ENCODE peak calls at places on chromosomes 7 and 10, in five cellular contexts. S is ovary, H is colonic mucosa, G is mammary epithelial cell, N is spleen. V is an unnamed sample. For H3K4me1, the result is how much of the 10 kb centered on the place peaks cover.

GRCh38 chr7:37297546-37297945 is 151.1 kb downstream of the ELMO1 start:
- DNase-seq in G (no peak), H (no peak), N (no peak), S (no peak), V (no peak)

GRCh38 chr10:100874702-100875483 is 37.9 kb upstream of the SLF2 start:
- DNase-seq in N (no peak), G (no peak), S (no peak), H (no peak), V (no peak)

GRCh38 chr10:81733547-81733946 is 141.4 kb upstream of the NRG3 start:
- DNase-seq in G (no peak), S (no peak), H (no peak), N (no peak), V (no peak)

GRCh38 chr10:22803201-22803895 is 89.0 kb upstream of the PIP4K2A start:
- DNase-seq in H (no peak), S (no peak), N (no peak), G (no peak), V (peak)

GRCh38 chr7:131459256-131459655 is 97.2 kb downstream of the PODXL start:
- DNase-seq in G (peak), H (no peak), N (no peak), S (no peak), V (peak)

GRCh38 chr10:77334501-77334900 is 303.1 kb downstream of the KCNMA1 start:
- DNase-seq in H (no peak), S (no peak), N (no peak), G (no peak), V (no peak)

GRCh38 chr10:68348265-68348741 is 15.6 kb upstream of the PBLD start:
- DNase-seq in H (peak), S (no peak), N (no peak), G (peak), V (peak)

GRCh38 chr10:98414932-98415709 is at the start of gene PYROXD2:
- DNase-seq in S (peak), N (peak), H (peak), G (peak), V (peak)

GRCh38 chr7:135160098-135160857 is 10.2 kb downstream of the CYREN start:
- DNase-seq in N (no peak), G (no peak), H (no peak), S (no peak), V (peak)

GRCh38 chr7:151109094-151110048 is 23.1 kb downstream of the AGAP3 start:
- DNase-seq in N (no peak), S (no peak), H (no peak), G (no peak), V (no peak)

GRCh38 chr7:20777377-20778062 is 9.2 kb downstream of the SP8 start:
- DNase-seq in S (no peak), H (no peak), G (no peak), N (no peak), V (no peak)

GRCh38 chr10:79003183-79004100 is 65.3 kb upstream of the ZMIZ1 start:
- DNase-seq in N (no peak), H (no peak), S (no peak), G (no peak), V (no peak)

GRCh38 chr7:148982596-148983219 is 45.6 kb downstream of the PDIA4 start:
- DNase-seq in N (peak), S (no peak), G (peak), H (no peak), V (peak)

GRCh38 chr7:143043391-143043790 is 8.8 kb upstream of the OR6V1 start:
- DNase-seq in N (no peak), S (no peak), H (no peak), G (no peak), V (no peak)

GRCh38 chr10:133205146-133205545 is 24.9 kb upstream of the UTF1 start:
- DNase-seq in S (no peak), G (no peak), H (no peak), N (no peak), V (no peak)

GRCh38 chr7:37109853-37110252 is 338.8 kb downstream of the ELMO1 start:
- DNase-seq in N (no peak), G (no peak), S (no peak), H (no peak), V (no peak)

GRCh38 chr10:78688945-78689935 is 379.5 kb upstream of the ZMIZ1 start:
- DNase-seq in G (no peak), N (no peak), H (no peak), S (no peak), V (no peak)

GRCh38 chr7:130972201-130972600 is 238.2 kb upstream of the KLF14 start:
- DNase-seq in H (no peak), N (no peak), G (no peak), S (no peak), V (no peak)

GRCh38 chr7:44100458-44101303 is 3.5 kb upstream of the AEBP1 start:
- DNase-seq in N (peak), G (no peak), H (no peak), S (peak), V (peak)

GRCh38 chr7:44102846-44103565 is 1.1 kb upstream of the AEBP1 start:
- DNase-seq in N (peak), S (no peak), H (no peak), G (no peak), V (no peak)

GRCh38 chr7:44099669-44100068 is 4.5 kb upstream of the AEBP1 start:
- DNase-seq in G (no peak), N (no peak), H (no peak), S (no peak), V (no peak)

GRCh38 chr7:44101966-44102845 is 1.9 kb upstream of the AEBP1 start:
- DNase-seq in N (peak), S (no peak), H (no peak), G (peak), V (peak)

DNA sequence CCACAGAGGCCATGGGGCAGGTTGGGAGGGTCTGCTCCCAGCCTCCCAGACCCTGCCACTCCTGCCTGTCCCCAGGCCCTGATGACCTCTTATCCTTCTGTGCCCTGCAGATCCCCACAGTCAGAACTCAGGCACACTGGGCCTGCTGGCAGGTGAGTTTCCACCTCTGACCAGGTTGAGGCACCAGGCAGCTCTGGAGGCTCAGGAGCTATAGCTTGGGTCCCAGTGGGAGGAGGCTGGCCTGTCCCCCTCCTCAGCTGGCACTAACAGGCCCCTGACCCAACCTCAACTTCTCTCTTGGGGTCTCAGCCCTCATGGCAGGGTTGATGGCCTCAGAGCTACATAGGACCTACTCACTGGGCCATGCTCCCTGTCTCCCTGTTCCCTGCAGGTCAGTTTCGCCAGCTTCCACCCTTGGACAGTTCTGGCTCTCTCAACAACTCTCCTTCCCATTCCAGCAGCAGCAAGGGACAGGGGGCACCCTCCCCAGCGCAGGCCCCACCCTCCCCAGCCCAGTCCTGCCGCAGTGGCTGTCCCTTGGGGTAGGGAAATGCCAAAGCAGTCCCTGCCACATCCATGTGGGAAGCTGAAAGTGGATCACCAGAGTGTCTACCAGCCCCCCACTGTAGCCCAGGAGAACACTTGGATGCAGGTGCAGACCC is 2.7 kb upstream of the AEBP1 start:
- DNase-seq in G (no peak), S (no peak), N (no peak), H (no peak), V (no peak)
- H3K4me1 ChIP-seq in G (under half), S (under half), N (half or more), H (under half), V (under half)

DNA sequence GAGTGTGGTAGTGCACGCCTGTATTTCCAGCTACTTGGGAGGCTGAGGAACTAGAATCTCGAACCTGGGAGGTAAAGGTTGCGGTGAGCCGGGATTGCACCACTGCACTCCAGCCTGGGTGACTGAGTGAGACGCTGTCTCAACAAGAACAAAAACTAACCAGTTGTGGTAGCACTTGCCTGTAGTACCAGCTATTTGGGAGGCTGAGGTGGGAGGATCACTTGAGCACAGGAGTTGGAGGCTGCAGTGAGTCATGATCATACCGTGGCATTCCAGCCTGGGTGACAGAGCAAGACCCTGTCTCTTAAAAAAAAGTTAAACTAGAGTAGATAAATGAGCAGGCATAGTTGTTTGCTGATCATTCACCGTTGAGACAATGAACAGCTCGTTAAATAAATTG is 48.9 kb downstream of the CUX1 start:
- DNase-seq in N (no peak), H (no peak), S (no peak), G (no peak), V (no peak)
- H3K4me1 ChIP-seq in N (under half), H (under half), S (under half), G (under half), V (under half)

GRCh38 chr7:99793443-99793842 is 9.5 kb upstream of the CYP3A4 start:
- DNase-seq in G (no peak), S (no peak), N (no peak), H (no peak), V (no peak)
- H3K4me1 ChIP-seq in G (under half), S (under half), N (under half), H (under half), V (under half)

GRCh38 chr10:84452006-84452405 is 123.6 kb downstream of the CCSER2 start:
- DNase-seq in H (no peak), S (no peak), N (no peak), G (peak), V (peak)
- H3K4me1 ChIP-seq in H (under half), S (under half), N (under half), G (under half), V (under half)

GRCh38 chr7:23717788-23718187 is 7.8 kb downstream of the STK31 start:
- DNase-seq in S (no peak), G (no peak), N (no peak), H (no peak), V (no peak)
- H3K4me1 ChIP-seq in S (under half), G (under half), N (under half), H (under half), V (under half)

DNA sequence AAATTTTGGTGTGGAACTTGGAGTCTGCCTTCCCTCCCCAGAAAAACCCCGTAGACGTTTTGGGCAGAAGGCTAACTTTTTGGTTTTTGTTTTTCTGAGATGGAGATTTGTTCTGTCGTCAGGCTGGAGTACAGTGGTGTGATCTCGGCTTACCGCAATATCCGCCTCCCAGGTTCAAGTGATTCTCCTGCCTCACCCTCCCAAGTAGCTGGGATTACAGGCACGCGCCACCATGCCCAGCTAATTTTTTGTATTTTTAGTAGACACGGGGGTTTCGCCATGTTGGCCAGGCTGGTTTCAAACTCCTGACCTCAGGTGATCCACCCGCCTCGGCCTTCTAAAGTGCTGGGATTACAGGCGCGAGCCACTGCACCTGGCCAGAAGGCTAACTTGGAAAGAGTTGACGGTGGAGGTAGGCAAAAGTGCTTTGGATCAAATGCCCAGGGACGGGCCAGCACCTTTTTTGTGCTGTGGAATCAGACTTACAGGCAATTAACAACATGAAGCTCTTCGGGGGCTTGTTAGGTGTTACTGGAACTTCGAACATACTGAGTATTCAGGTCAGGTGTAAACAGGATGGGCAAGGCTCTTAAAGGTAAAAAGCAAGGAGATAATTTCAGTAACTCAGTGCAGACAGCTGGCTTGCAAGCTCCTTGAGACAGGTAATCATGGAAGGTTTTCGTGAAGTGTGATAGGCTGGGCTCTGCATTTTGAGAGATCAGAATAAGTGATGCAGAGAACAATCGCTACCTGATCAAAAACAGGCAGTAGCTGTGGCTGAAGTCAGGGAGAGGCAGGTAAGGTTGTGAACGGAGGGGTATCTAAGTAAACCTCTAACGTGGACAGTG is 1.8 kb downstream of the PPP1R35 start:
- DNase-seq in G (no peak), N (no peak), S (no peak), H (no peak), V (no peak)
- H3K4me1 ChIP-seq in G (under half), N (half or more), S (under half), H (under half), V (under half)

GRCh38 chr7:48048113-48048512 is 12.8 kb downstream of the C7orf57 start:
- DNase-seq in G (peak), H (no peak), N (no peak), S (no peak), V (no peak)

GRCh38 chr7:48059706-48060105 is 24.4 kb downstream of the C7orf57 start:
- DNase-seq in N (no peak), H (no peak), G (no peak), S (no peak), V (no peak)

GRCh38 chr7:48049850-48050249 is 14.5 kb downstream of the C7orf57 start:
- DNase-seq in S (no peak), G (no peak), N (no peak), H (no peak), V (no peak)

GRCh38 chr7:48052748-48053147 is 17.4 kb downstream of the C7orf57 start:
- DNase-seq in S (no peak), N (no peak), G (peak), H (no peak), V (peak)

DNA sequence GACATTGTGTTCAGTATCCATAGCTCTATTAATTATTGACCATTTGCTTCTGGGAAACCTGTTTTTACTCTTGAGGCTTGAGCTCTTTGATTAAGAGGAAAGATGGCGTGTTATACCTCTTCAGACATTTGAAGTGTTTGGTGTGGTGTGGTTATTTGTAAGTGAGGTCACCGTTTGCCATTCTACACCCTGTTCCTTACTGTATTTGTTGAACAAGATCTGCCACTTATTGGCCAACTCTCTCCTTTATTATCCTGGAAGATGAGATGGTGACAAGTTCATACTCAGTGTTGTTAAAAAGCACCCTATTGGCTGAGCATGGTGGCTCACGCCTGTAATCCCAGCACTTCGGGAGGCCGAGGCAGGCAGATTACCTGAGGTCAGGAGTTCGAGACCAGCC is 18.5 kb downstream of the C7orf57 start:
- DNase-seq in S (no peak), N (no peak), H (no peak), G (no peak), V (no peak)
- H3K4me1 ChIP-seq in S (under half), N (under half), H (under half), G (under half), V (under half)

DNA sequence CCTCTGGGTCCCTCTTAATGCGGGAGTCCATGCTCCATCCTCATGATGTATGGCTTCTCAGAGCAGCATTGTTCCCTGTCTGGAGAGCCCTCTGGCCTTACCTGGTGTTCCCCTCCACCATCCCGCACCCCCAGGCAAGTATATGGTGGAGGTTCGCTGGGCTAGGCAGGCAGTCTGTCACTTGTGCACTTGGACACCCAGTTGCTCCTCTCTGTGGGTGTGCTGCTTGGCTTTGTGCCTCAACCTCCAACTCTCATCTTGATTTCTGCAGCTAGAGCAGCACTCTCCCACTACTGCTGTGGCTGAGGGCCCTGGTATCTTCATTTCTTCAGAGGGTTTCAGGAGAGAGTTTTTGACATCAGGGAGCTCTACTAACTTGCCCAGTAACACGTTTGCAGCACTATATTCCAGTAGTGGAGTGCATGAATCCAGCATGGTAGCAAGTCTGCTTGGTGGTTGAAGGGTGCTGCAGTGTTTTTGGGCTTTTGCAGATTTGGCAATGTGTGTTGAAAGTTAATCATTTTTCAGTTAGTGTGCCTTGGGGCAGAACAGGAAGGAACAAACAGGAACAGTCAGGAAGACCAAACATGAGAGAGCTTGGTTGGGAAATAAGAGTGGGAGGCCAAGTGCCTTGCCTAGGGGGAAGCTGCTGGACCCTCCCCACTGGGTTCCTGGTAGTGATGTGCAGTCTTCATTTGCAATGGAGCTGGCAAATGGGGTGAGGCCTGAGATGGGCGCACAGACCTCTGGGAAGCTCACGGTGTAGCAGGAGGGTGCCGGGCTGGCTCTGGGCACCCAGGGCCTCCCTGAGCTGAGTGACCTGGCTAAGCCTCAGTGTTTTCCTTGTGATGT is 37.4 kb downstream of the TSPAN14 start:
- DNase-seq in H (no peak), S (no peak), N (peak), G (no peak), V (no peak)
- H3K4me1 ChIP-seq in H (under half), S (under half), N (half or more), G (under half), V (under half)

GRCh38 chr10:625335-625699 is 64.2 kb downstream of the DIP2C start:
- DNase-seq in N (peak), S (no peak), H (no peak), G (no peak), V (no peak)
- H3K4me1 ChIP-seq in N (half or more), S (under half), H (under half), G (under half), V (under half)